ENCODE peak calls at places on chromosomes 6 and 20, in seven cellular contexts. One of them, this sample, is unnamed.

GRCh38 chr20:37901667-37902503 is 1.0 kb upstream of the VSTM2L start:
- DNase-seq in HCT116: peak; percentile 4
- DNase-seq in ovary: peak; percentile 26
- DNase-seq in spleen: no peak
- DNase-seq in IMR-90: peak; percentile 60
- DNase-seq in A549: peak; percentile 89
- DNase-seq in K562: peak; percentile 88
- DNase-seq in this sample: no peak

GRCh38 chr20:49929142-49929494 is 7.1 kb upstream of the RNF114 start:
- DNase-seq in spleen: no peak
- DNase-seq in IMR-90: no peak
- DNase-seq in K562: no peak
- DNase-seq in A549: no peak
- DNase-seq in HCT116: no peak
- DNase-seq in ovary: no peak
- DNase-seq in this sample: no peak

GRCh38 chr6:17269840-17270239 is 11.3 kb upstream of the RBM24 start:
- DNase-seq in A549: peak; percentile 17
- DNase-seq in IMR-90: peak; percentile 76
- DNase-seq in ovary: no peak
- DNase-seq in HCT116: no peak
- DNase-seq in K562: no peak
- DNase-seq in spleen: no peak
- DNase-seq in this sample: no peak

GRCh38 chr20:8933391-8933807 is 135.5 kb upstream of the PLCB4 start:
- DNase-seq in spleen: no peak
- DNase-seq in IMR-90: no peak
- DNase-seq in K562: no peak
- DNase-seq in HCT116: no peak
- DNase-seq in A549: no peak
- DNase-seq in ovary: no peak
- DNase-seq in this sample: no peak

GRCh38 chr6:12516070-12516469 is 200.5 kb upstream of the PHACTR1 start:
- DNase-seq in spleen: no peak
- DNase-seq in A549: no peak
- DNase-seq in HCT116: no peak
- DNase-seq in IMR-90: no peak
- DNase-seq in ovary: no peak
- DNase-seq in K562: no peak
- DNase-seq in this sample: no peak

GRCh38 chr6:110125361-110125760 is 54.1 kb downstream of the WASF1 start:
- DNase-seq in K562: no peak
- DNase-seq in A549: no peak
- DNase-seq in IMR-90: no peak
- DNase-seq in ovary: no peak
- DNase-seq in spleen: no peak
- DNase-seq in HCT116: no peak
- DNase-seq in this sample: no peak

GRCh38 chr20:21099653-21100589 is 6.2 kb downstream of the LINC00237 start:
- DNase-seq in K562: peak; percentile 17
- DNase-seq in IMR-90: peak; percentile 4
- DNase-seq in ovary: no peak
- DNase-seq in HCT116: no peak
- DNase-seq in spleen: peak; percentile 90
- DNase-seq in A549: peak; percentile 24
- DNase-seq in this sample: no peak

GRCh38 chr6:20202070-20202658 is 10.1 kb downstream of the MBOAT1 start:
- DNase-seq in spleen: no peak
- DNase-seq in ovary: no peak
- DNase-seq in A549: peak; percentile 84
- DNase-seq in K562: no peak
- DNase-seq in HCT116: no peak
- DNase-seq in IMR-90: peak; percentile 40
- DNase-seq in this sample: no peak

GRCh38 chr20:59645761-59646171 is 41.4 kb downstream of the PHACTR3 start:
- DNase-seq in IMR-90: no peak
- DNase-seq in A549: no peak
- DNase-seq in HCT116: no peak
- DNase-seq in spleen: peak; percentile 33
- DNase-seq in ovary: no peak
- DNase-seq in K562: no peak
- DNase-seq in this sample: no peak

GRCh38 chr6:24802271-24803059 is 3.7 kb upstream of the ARMH2 start:
- DNase-seq in HCT116: no peak
- DNase-seq in spleen: no peak
- DNase-seq in IMR-90: peak; percentile 48
- DNase-seq in ovary: no peak
- DNase-seq in K562: no peak
- DNase-seq in A549: no peak
- DNase-seq in this sample: no peak

GRCh38 chr20:40443731-40444130 is 245.3 kb downstream of the MAFB start:
- DNase-seq in ovary: no peak
- DNase-seq in HCT116: no peak
- DNase-seq in K562: no peak
- DNase-seq in IMR-90: no peak
- DNase-seq in spleen: no peak
- DNase-seq in A549: no peak
- DNase-seq in this sample: no peak

GRCh38 chr6:137767931-137768690 is 98.9 kb upstream of the TNFAIP3 start:
- DNase-seq in A549: no peak
- DNase-seq in spleen: no peak
- DNase-seq in IMR-90: peak; percentile 64
- DNase-seq in K562: no peak
- DNase-seq in HCT116: no peak
- DNase-seq in ovary: no peak
- DNase-seq in this sample: no peak

GRCh38 chr6:156885562-156885961 is 108.4 kb downstream of the ARID1B start:
- DNase-seq in A549: no peak
- DNase-seq in spleen: no peak
- DNase-seq in K562: no peak
- DNase-seq in HCT116: no peak
- DNase-seq in IMR-90: no peak
- DNase-seq in ovary: no peak
- DNase-seq in this sample: no peak

DNA sequence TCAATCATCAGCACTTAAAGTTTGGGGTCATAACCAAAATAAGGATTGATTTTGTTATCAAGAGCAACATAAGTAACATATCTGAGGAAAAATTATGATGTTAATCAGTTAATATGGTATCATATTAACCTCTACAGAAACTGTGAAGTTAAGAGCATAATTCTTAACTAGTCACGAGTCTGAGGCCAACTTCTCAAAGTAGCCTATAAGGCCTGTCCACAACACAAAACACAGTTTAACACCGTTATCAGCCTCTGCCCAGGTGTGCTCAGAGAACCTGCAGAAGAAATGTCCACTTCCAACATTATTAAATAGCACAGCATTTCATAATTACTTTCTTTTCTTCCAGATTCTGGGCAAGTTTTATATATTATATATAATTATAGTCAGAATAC is 1.1 kb downstream of the STX7 start:
- DNase-seq in IMR-90: no peak
- DNase-seq in spleen: no peak
- DNase-seq in K562: no peak
- DNase-seq in A549: no peak
- DNase-seq in HCT116: no peak
- DNase-seq in ovary: no peak
- DNase-seq in this sample: no peak
- H3K4me3 ChIP-seq in IMR-90: peak overlapping the region; percentile 37
- H3K4me3 ChIP-seq in spleen: peak overlapping the region; percentile 100
- H3K4me3 ChIP-seq in K562: peak overlapping the region; percentile 77
- H3K4me3 ChIP-seq in A549: peak overlapping the region; percentile 61
- H3K4me3 ChIP-seq in HCT116: peak overlapping the region; percentile 79
- H3K4me3 ChIP-seq in ovary: peak overlapping the region; percentile 72
- H3K4me3 ChIP-seq in this sample: peak overlapping the region; percentile 77

DNA sequence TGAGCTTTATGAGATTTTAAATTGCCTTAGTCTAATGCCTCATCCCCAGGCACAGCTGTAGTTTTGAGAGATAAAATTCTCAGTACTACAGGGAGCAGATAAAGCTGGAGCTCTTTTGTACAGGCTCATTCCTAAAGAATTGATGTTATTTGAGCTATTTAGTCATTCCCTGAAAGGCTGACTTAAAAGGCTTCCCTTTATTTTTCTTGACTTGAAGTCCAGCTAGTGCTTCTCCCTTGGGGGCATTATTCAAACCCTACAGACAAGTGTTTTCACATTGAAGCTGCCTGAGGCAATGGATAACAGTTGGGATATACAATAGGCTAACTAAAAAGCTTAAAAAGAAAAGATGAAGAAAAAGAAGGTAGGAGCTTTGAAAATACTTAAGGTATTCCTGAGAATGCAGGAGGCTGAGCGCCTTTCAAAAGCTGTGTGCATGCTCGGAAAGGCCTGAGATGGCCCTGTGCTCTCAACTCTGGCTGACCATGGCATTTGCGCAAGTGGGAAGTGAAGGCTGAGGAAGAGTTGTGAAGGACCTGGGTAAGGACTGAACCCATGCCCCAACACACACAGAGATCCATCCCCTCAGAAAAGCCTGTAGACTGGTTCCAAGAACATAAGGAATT is 315.1 kb downstream of the SMOC2 start:
- DNase-seq in HCT116: no peak
- DNase-seq in A549: no peak
- DNase-seq in IMR-90: no peak
- DNase-seq in ovary: no peak
- DNase-seq in K562: no peak
- DNase-seq in spleen: no peak
- DNase-seq in this sample: no peak
- TF ChIP-seq POLR2A in HCT116: no peak
- TF ChIP-seq POLR2A in A549: no peak
- TF ChIP-seq POLR2A in IMR-90: no peak
- TF ChIP-seq POLR2A in ovary: no peak
- TF ChIP-seq POLR2A in K562: no peak
- TF ChIP-seq POLR2A in spleen: no peak
- TF ChIP-seq POLR2A in this sample: no peak

GRCh38 chr6:146785001-146785585 is 186.3 kb downstream of the ADGB start:
- DNase-seq in K562: peak; percentile 31
- DNase-seq in HCT116: peak; percentile 56
- DNase-seq in IMR-90: peak; percentile 41
- DNase-seq in A549: peak; percentile 42
- DNase-seq in spleen: no peak
- DNase-seq in ovary: no peak
- DNase-seq in this sample: no peak
- H3K4me3 ChIP-seq in K562: no peak overlapping the region
- H3K4me3 ChIP-seq in HCT116: no peak overlapping the region
- H3K4me3 ChIP-seq in IMR-90: no peak overlapping the region
- H3K4me3 ChIP-seq in A549: no peak overlapping the region
- H3K4me3 ChIP-seq in spleen: no peak overlapping the region
- H3K4me3 ChIP-seq in ovary: no peak overlapping the region
- H3K4me3 ChIP-seq in this sample: no peak overlapping the region

DNA sequence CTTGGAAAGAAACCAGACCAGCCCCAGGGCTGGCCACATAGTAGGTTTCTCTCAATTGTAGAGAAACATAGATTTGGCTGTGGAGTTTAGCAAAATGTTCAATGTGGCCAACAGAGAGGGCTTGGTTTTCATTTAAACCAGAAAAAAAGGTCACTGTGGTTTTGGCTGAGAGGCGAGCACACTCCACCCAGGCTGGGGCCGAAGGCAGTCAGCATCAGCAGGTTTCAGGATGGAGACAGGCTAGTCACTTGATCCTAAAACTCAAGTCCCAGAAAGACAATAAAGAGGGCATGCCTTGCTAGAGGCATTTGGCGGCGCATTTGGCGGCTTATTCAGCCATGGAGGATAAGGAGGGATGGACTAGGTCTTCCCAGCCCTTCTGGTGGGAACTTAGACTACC is 73.1 kb downstream of the PRND start:
- DNase-seq in ovary: no peak
- DNase-seq in HCT116: no peak
- DNase-seq in IMR-90: no peak
- DNase-seq in spleen: no peak
- DNase-seq in A549: no peak
- DNase-seq in K562: no peak
- DNase-seq in this sample: peak; percentile 42
- TF ChIP-seq POLR2A in ovary: no peak
- TF ChIP-seq POLR2A in HCT116: no peak
- TF ChIP-seq POLR2A in IMR-90: no peak
- TF ChIP-seq POLR2A in spleen: no peak
- TF ChIP-seq POLR2A in A549: no peak
- TF ChIP-seq POLR2A in K562: no peak
- TF ChIP-seq POLR2A in this sample: no peak

DNA sequence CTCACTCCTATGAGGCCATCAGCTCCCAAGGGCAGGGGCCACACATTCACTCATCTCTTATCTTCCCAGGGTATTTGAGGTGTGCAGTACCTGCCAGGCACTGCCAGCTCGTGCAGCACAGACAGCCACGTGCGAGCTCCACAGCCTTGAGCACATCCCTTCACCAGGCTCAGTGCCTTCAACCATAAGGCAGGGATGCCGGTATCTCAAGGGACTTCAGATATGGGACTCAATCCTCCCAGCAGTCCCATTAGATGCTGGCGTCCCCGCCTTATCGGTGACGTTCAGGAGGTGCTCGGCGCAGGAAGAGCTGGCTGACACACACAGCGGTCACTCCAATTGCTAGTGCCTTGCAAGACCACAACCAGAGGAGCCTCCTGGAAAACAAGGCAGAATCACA is 47.0 kb downstream of the EZR start:
- DNase-seq in K562: no peak
- DNase-seq in IMR-90: no peak
- DNase-seq in HCT116: no peak
- DNase-seq in A549: no peak
- DNase-seq in spleen: no peak
- DNase-seq in ovary: no peak
- DNase-seq in this sample: no peak
- H3K4me3 ChIP-seq in K562: no peak overlapping the region
- H3K4me3 ChIP-seq in IMR-90: no peak overlapping the region
- H3K4me3 ChIP-seq in HCT116: no peak overlapping the region
- H3K4me3 ChIP-seq in A549: no peak overlapping the region
- H3K4me3 ChIP-seq in spleen: no peak overlapping the region
- H3K4me3 ChIP-seq in ovary: no peak overlapping the region
- H3K4me3 ChIP-seq in this sample: no peak overlapping the region

GRCh38 chr6:28383235-28384142 is 16.1 kb downstream of the ZSCAN12 start:
- DNase-seq in HCT116: peak; percentile 82
- DNase-seq in A549: peak; percentile 91
- DNase-seq in IMR-90: peak; percentile 93
- DNase-seq in K562: peak; percentile 70
- DNase-seq in ovary: peak; percentile 78
- DNase-seq in spleen: peak; percentile 93
- DNase-seq in this sample: peak; percentile 75
- TF ChIP-seq POLR2A in HCT116: peak; percentile 62
- TF ChIP-seq POLR2A in A549: no peak
- TF ChIP-seq POLR2A in IMR-90: peak; percentile 77
- TF ChIP-seq POLR2A in K562: peak; percentile 35
- TF ChIP-seq POLR2A in ovary: no peak
- TF ChIP-seq POLR2A in spleen: no peak
- TF ChIP-seq POLR2A in this sample: peak; percentile 37

This sample was measured in tibial nerve.